ENCODE peak calls at places on chromosomes 2 and 18, in nine cellular contexts. One of them, this sample, is unnamed.

GRCh38 chr18:32881009-32881408 is 108.2 kb upstream of the KLHL14 start:
- DNase-seq in stimulated activated naive CD8-positive, alpha-beta T cell treated with anti-CD3 and anti-CD28 coated beads, Interleukin-15, amount 100 ng/mL, for 72 hours: no peak
- DNase-seq in kidney: no peak
- DNase-seq in progenitor cell of endocrine pancreas: no peak
- DNase-seq in EH: no peak
- DNase-seq in ureter: no peak
- DNase-seq in Daoy: no peak
- DNase-seq in KG1: no peak
- DNase-seq in neuronal stem cell: no peak
- DNase-seq in this sample: no peak

GRCh38 chr2:168434164-168434563 is 21.9 kb upstream of the CERS6 start:
- DNase-seq in stimulated activated naive CD8-positive, alpha-beta T cell treated with anti-CD3 and anti-CD28 coated beads, Interleukin-15, amount 100 ng/mL, for 72 hours: no peak
- DNase-seq in kidney: no peak
- DNase-seq in progenitor cell of endocrine pancreas: no peak
- DNase-seq in EH: no peak
- DNase-seq in ureter: no peak
- DNase-seq in Daoy: peak; percentile 13
- DNase-seq in KG1: no peak
- DNase-seq in neuronal stem cell: no peak
- DNase-seq in this sample: peak; percentile 36

GRCh38 chr18:48834421-48835011 is 116.2 kb downstream of the SMAD7 start:
- DNase-seq in stimulated activated naive CD8-positive, alpha-beta T cell treated with anti-CD3 and anti-CD28 coated beads, Interleukin-15, amount 100 ng/mL, for 72 hours: peak; percentile 85
- DNase-seq in kidney: peak; percentile 94
- DNase-seq in progenitor cell of endocrine pancreas: no peak
- DNase-seq in EH: peak; percentile 98
- DNase-seq in ureter: peak; percentile 85
- DNase-seq in Daoy: peak; percentile 98
- DNase-seq in KG1: peak; percentile 47
- DNase-seq in neuronal stem cell: no peak
- DNase-seq in this sample: peak; percentile 40

GRCh38 chr2:7567646-7568045 is 650.4 kb downstream of the RNF144A start:
- DNase-seq in stimulated activated naive CD8-positive, alpha-beta T cell treated with anti-CD3 and anti-CD28 coated beads, Interleukin-15, amount 100 ng/mL, for 72 hours: peak; percentile 90
- DNase-seq in kidney: no peak
- DNase-seq in progenitor cell of endocrine pancreas: no peak
- DNase-seq in EH: no peak
- DNase-seq in ureter: no peak
- DNase-seq in Daoy: no peak
- DNase-seq in KG1: no peak
- DNase-seq in neuronal stem cell: no peak
- DNase-seq in this sample: no peak

GRCh38 chr2:239252433-239253200 is 148.2 kb downstream of the HDAC4 start:
- DNase-seq in stimulated activated naive CD8-positive, alpha-beta T cell treated with anti-CD3 and anti-CD28 coated beads, Interleukin-15, amount 100 ng/mL, for 72 hours: no peak
- DNase-seq in kidney: peak; percentile 78
- DNase-seq in progenitor cell of endocrine pancreas: no peak
- DNase-seq in EH: no peak
- DNase-seq in ureter: no peak
- DNase-seq in Daoy: no peak
- DNase-seq in KG1: no peak
- DNase-seq in neuronal stem cell: no peak
- DNase-seq in this sample: no peak

GRCh38 chr2:55826246-55826645 is 97.3 kb downstream of the EFEMP1 start:
- DNase-seq in stimulated activated naive CD8-positive, alpha-beta T cell treated with anti-CD3 and anti-CD28 coated beads, Interleukin-15, amount 100 ng/mL, for 72 hours: no peak
- DNase-seq in kidney: no peak
- DNase-seq in progenitor cell of endocrine pancreas: no peak
- DNase-seq in EH: no peak
- DNase-seq in ureter: no peak
- DNase-seq in Daoy: no peak
- DNase-seq in KG1: no peak
- DNase-seq in neuronal stem cell: no peak
- DNase-seq in this sample: no peak

GRCh38 chr2:171160119-171160629 is 519 bp downstream of the TLK1 start:
- DNase-seq in stimulated activated naive CD8-positive, alpha-beta T cell treated with anti-CD3 and anti-CD28 coated beads, Interleukin-15, amount 100 ng/mL, for 72 hours: peak; percentile 73
- DNase-seq in kidney: peak; percentile 89
- DNase-seq in progenitor cell of endocrine pancreas: peak; percentile 63
- DNase-seq in EH: peak; percentile 72
- DNase-seq in ureter: peak; percentile 61
- DNase-seq in Daoy: peak; percentile 78
- DNase-seq in KG1: no peak
- DNase-seq in neuronal stem cell: peak; percentile 66
- DNase-seq in this sample: peak; percentile 73

GRCh38 chr18:24878289-24878688 is 417.9 kb downstream of the HRH4 start:
- DNase-seq in stimulated activated naive CD8-positive, alpha-beta T cell treated with anti-CD3 and anti-CD28 coated beads, Interleukin-15, amount 100 ng/mL, for 72 hours: no peak
- DNase-seq in kidney: no peak
- DNase-seq in progenitor cell of endocrine pancreas: no peak
- DNase-seq in EH: peak; percentile 62
- DNase-seq in ureter: no peak
- DNase-seq in Daoy: peak; percentile 19
- DNase-seq in KG1: no peak
- DNase-seq in neuronal stem cell: no peak
- DNase-seq in this sample: peak; percentile 4

GRCh38 chr2:236967499-236967783 is 118.2 kb upstream of the COPS8 start:
- DNase-seq in stimulated activated naive CD8-positive, alpha-beta T cell treated with anti-CD3 and anti-CD28 coated beads, Interleukin-15, amount 100 ng/mL, for 72 hours: no peak
- DNase-seq in kidney: no peak
- DNase-seq in progenitor cell of endocrine pancreas: no peak
- DNase-seq in EH: no peak
- DNase-seq in ureter: no peak
- DNase-seq in Daoy: no peak
- DNase-seq in KG1: no peak
- DNase-seq in neuronal stem cell: no peak
- DNase-seq in this sample: no peak

GRCh38 chr2:218161639-218162038 is 5.1 kb downstream of the CXCR1 start:
- DNase-seq in stimulated activated naive CD8-positive, alpha-beta T cell treated with anti-CD3 and anti-CD28 coated beads, Interleukin-15, amount 100 ng/mL, for 72 hours: no peak
- DNase-seq in kidney: no peak
- DNase-seq in progenitor cell of endocrine pancreas: no peak
- DNase-seq in EH: peak; percentile 23
- DNase-seq in ureter: no peak
- DNase-seq in Daoy: no peak
- DNase-seq in KG1: no peak
- DNase-seq in neuronal stem cell: no peak
- DNase-seq in this sample: no peak

GRCh38 chr2:46327627-46328026 is 30.4 kb downstream of the EPAS1 start:
- DNase-seq in stimulated activated naive CD8-positive, alpha-beta T cell treated with anti-CD3 and anti-CD28 coated beads, Interleukin-15, amount 100 ng/mL, for 72 hours: no peak
- DNase-seq in kidney: no peak
- DNase-seq in progenitor cell of endocrine pancreas: no peak
- DNase-seq in EH: no peak
- DNase-seq in ureter: no peak
- DNase-seq in Daoy: no peak
- DNase-seq in KG1: no peak
- DNase-seq in neuronal stem cell: no peak
- DNase-seq in this sample: peak; percentile 19

GRCh38 chr18:38262666-38263065 is 697.1 kb upstream of the CELF4 start:
- DNase-seq in stimulated activated naive CD8-positive, alpha-beta T cell treated with anti-CD3 and anti-CD28 coated beads, Interleukin-15, amount 100 ng/mL, for 72 hours: no peak
- DNase-seq in kidney: no peak
- DNase-seq in progenitor cell of endocrine pancreas: no peak
- DNase-seq in EH: no peak
- DNase-seq in ureter: no peak
- DNase-seq in Daoy: no peak
- DNase-seq in KG1: no peak
- DNase-seq in neuronal stem cell: no peak
- DNase-seq in this sample: no peak

GRCh38 chr2:60148717-60149116 is 404.7 kb downstream of the BCL11A start:
- DNase-seq in stimulated activated naive CD8-positive, alpha-beta T cell treated with anti-CD3 and anti-CD28 coated beads, Interleukin-15, amount 100 ng/mL, for 72 hours: peak; percentile 13
- DNase-seq in kidney: no peak
- DNase-seq in progenitor cell of endocrine pancreas: no peak
- DNase-seq in EH: no peak
- DNase-seq in ureter: no peak
- DNase-seq in Daoy: no peak
- DNase-seq in KG1: peak; percentile 28
- DNase-seq in neuronal stem cell: no peak
- DNase-seq in this sample: no peak

GRCh38 chr18:66558773-66559172 is 45.1 kb downstream of the CDH19 start:
- DNase-seq in stimulated activated naive CD8-positive, alpha-beta T cell treated with anti-CD3 and anti-CD28 coated beads, Interleukin-15, amount 100 ng/mL, for 72 hours: no peak
- DNase-seq in kidney: no peak
- DNase-seq in progenitor cell of endocrine pancreas: no peak
- DNase-seq in EH: no peak
- DNase-seq in ureter: no peak
- DNase-seq in Daoy: no peak
- DNase-seq in KG1: no peak
- DNase-seq in neuronal stem cell: no peak
- DNase-seq in this sample: no peak

GRCh38 chr18:35671952-35672603 is 90.5 kb downstream of the GALNT1 start:
- DNase-seq in stimulated activated naive CD8-positive, alpha-beta T cell treated with anti-CD3 and anti-CD28 coated beads, Interleukin-15, amount 100 ng/mL, for 72 hours: no peak
- DNase-seq in kidney: no peak
- DNase-seq in progenitor cell of endocrine pancreas: no peak
- DNase-seq in EH: peak; percentile 15
- DNase-seq in ureter: no peak
- DNase-seq in Daoy: no peak
- DNase-seq in KG1: no peak
- DNase-seq in neuronal stem cell: no peak
- DNase-seq in this sample: no peak

GRCh38 chr18:14944838-14945237 is 196.9 kb downstream of the ANKRD30B start:
- DNase-seq in stimulated activated naive CD8-positive, alpha-beta T cell treated with anti-CD3 and anti-CD28 coated beads, Interleukin-15, amount 100 ng/mL, for 72 hours: no peak
- DNase-seq in kidney: peak; percentile 42
- DNase-seq in progenitor cell of endocrine pancreas: no peak
- DNase-seq in EH: no peak
- DNase-seq in ureter: peak; percentile 10
- DNase-seq in Daoy: no peak
- DNase-seq in KG1: no peak
- DNase-seq in neuronal stem cell: no peak
- DNase-seq in this sample: no peak

GRCh38 chr2:105504459-105504858 is 105.6 kb upstream of the FHL2 start:
- DNase-seq in stimulated activated naive CD8-positive, alpha-beta T cell treated with anti-CD3 and anti-CD28 coated beads, Interleukin-15, amount 100 ng/mL, for 72 hours: no peak
- DNase-seq in kidney: no peak
- DNase-seq in progenitor cell of endocrine pancreas: no peak
- DNase-seq in EH: no peak
- DNase-seq in ureter: no peak
- DNase-seq in Daoy: no peak
- DNase-seq in KG1: no peak
- DNase-seq in neuronal stem cell: no peak
- DNase-seq in this sample: peak; percentile 80

GRCh38 chr2:28452534-28453081 is 43.3 kb upstream of the PLB1 start:
- DNase-seq in stimulated activated naive CD8-positive, alpha-beta T cell treated with anti-CD3 and anti-CD28 coated beads, Interleukin-15, amount 100 ng/mL, for 72 hours: peak; percentile 80
- DNase-seq in kidney: peak; percentile 86
- DNase-seq in progenitor cell of endocrine pancreas: peak; percentile 64
- DNase-seq in EH: peak; percentile 61
- DNase-seq in ureter: peak; percentile 82
- DNase-seq in Daoy: peak; percentile 80
- DNase-seq in KG1: peak; percentile 42
- DNase-seq in neuronal stem cell: peak; percentile 58
- DNase-seq in this sample: peak; percentile 78

GRCh38 chr2:88159955-88160415 is 10.2 kb upstream of the THNSL2 start:
- DNase-seq in stimulated activated naive CD8-positive, alpha-beta T cell treated with anti-CD3 and anti-CD28 coated beads, Interleukin-15, amount 100 ng/mL, for 72 hours: peak; percentile 53
- DNase-seq in kidney: no peak
- DNase-seq in progenitor cell of endocrine pancreas: peak; percentile 49
- DNase-seq in EH: peak; percentile 73
- DNase-seq in ureter: peak; percentile 69
- DNase-seq in Daoy: peak; percentile 47
- DNase-seq in KG1: peak; percentile 47
- DNase-seq in neuronal stem cell: peak; percentile 51
- DNase-seq in this sample: peak; percentile 89

GRCh38 chr2:40531359-40531758 is 79.5 kb upstream of the SLC8A1 start:
- DNase-seq in stimulated activated naive CD8-positive, alpha-beta T cell treated with anti-CD3 and anti-CD28 coated beads, Interleukin-15, amount 100 ng/mL, for 72 hours: no peak
- DNase-seq in kidney: no peak
- DNase-seq in progenitor cell of endocrine pancreas: no peak
- DNase-seq in EH: no peak
- DNase-seq in ureter: no peak
- DNase-seq in Daoy: no peak
- DNase-seq in KG1: no peak
- DNase-seq in neuronal stem cell: no peak
- DNase-seq in this sample: no peak

GRCh38 chr2:53769318-53769945 is 1.8 kb downstream of the CHAC2 start:
- DNase-seq in stimulated activated naive CD8-positive, alpha-beta T cell treated with anti-CD3 and anti-CD28 coated beads, Interleukin-15, amount 100 ng/mL, for 72 hours: no peak
- DNase-seq in kidney: no peak
- DNase-seq in progenitor cell of endocrine pancreas: no peak
- DNase-seq in EH: no peak
- DNase-seq in ureter: no peak
- DNase-seq in Daoy: no peak
- DNase-seq in KG1: no peak
- DNase-seq in neuronal stem cell: no peak
- DNase-seq in this sample: no peak

GRCh38 chr2:152491139-152491472 is 156.1 kb downstream of the FMNL2 start:
- DNase-seq in stimulated activated naive CD8-positive, alpha-beta T cell treated with anti-CD3 and anti-CD28 coated beads, Interleukin-15, amount 100 ng/mL, for 72 hours: no peak
- DNase-seq in kidney: peak; percentile 93
- DNase-seq in progenitor cell of endocrine pancreas: no peak
- DNase-seq in EH: no peak
- DNase-seq in ureter: peak; percentile 49
- DNase-seq in Daoy: no peak
- DNase-seq in KG1: no peak
- DNase-seq in neuronal stem cell: no peak
- DNase-seq in this sample: no peak

GRCh38 chr2:101140237-101140636 is 10.9 kb downstream of the TBC1D8 start:
- DNase-seq in stimulated activated naive CD8-positive, alpha-beta T cell treated with anti-CD3 and anti-CD28 coated beads, Interleukin-15, amount 100 ng/mL, for 72 hours: no peak
- DNase-seq in kidney: no peak
- DNase-seq in progenitor cell of endocrine pancreas: no peak
- DNase-seq in EH: no peak
- DNase-seq in ureter: no peak
- DNase-seq in Daoy: no peak
- DNase-seq in KG1: no peak
- DNase-seq in neuronal stem cell: no peak
- DNase-seq in this sample: no peak

GRCh38 chr2:205858781-205859478 is 176.6 kb downstream of the NRP2 start:
- DNase-seq in stimulated activated naive CD8-positive, alpha-beta T cell treated with anti-CD3 and anti-CD28 coated beads, Interleukin-15, amount 100 ng/mL, for 72 hours: no peak
- DNase-seq in kidney: no peak
- DNase-seq in progenitor cell of endocrine pancreas: no peak
- DNase-seq in EH: peak; percentile 58
- DNase-seq in ureter: no peak
- DNase-seq in Daoy: peak; percentile 59
- DNase-seq in KG1: no peak
- DNase-seq in neuronal stem cell: no peak
- DNase-seq in this sample: peak; percentile 75

GRCh38 chr18:45169610-45170009 is 445.7 kb upstream of the SLC14A2 start:
- DNase-seq in stimulated activated naive CD8-positive, alpha-beta T cell treated with anti-CD3 and anti-CD28 coated beads, Interleukin-15, amount 100 ng/mL, for 72 hours: no peak
- DNase-seq in kidney: no peak
- DNase-seq in progenitor cell of endocrine pancreas: no peak
- DNase-seq in EH: peak; percentile 95
- DNase-seq in ureter: no peak
- DNase-seq in Daoy: peak; percentile 48
- DNase-seq in KG1: no peak
- DNase-seq in neuronal stem cell: no peak
- DNase-seq in this sample: no peak

GRCh38 chr2:68317971-68318685 is 1.6 kb downstream of the CNRIP1 start:
- DNase-seq in stimulated activated naive CD8-positive, alpha-beta T cell treated with anti-CD3 and anti-CD28 coated beads, Interleukin-15, amount 100 ng/mL, for 72 hours: no peak
- DNase-seq in kidney: no peak
- DNase-seq in progenitor cell of endocrine pancreas: no peak
- DNase-seq in EH: peak; percentile 27
- DNase-seq in ureter: no peak
- DNase-seq in Daoy: peak; percentile 37
- DNase-seq in KG1: no peak
- DNase-seq in neuronal stem cell: no peak
- DNase-seq in this sample: no peak

GRCh38 chr2:38600242-38600891 is 2.4 kb downstream of the HNRNPLL start:
- DNase-seq in stimulated activated naive CD8-positive, alpha-beta T cell treated with anti-CD3 and anti-CD28 coated beads, Interleukin-15, amount 100 ng/mL, for 72 hours: no peak
- DNase-seq in kidney: peak; percentile 59
- DNase-seq in progenitor cell of endocrine pancreas: no peak
- DNase-seq in EH: peak; percentile 41
- DNase-seq in ureter: no peak
- DNase-seq in Daoy: peak; percentile 27
- DNase-seq in KG1: no peak
- DNase-seq in neuronal stem cell: no peak
- DNase-seq in this sample: peak; percentile 72

GRCh38 chr2:50746526-50746925 is 285.4 kb downstream of the NRXN1 start:
- DNase-seq in stimulated activated naive CD8-positive, alpha-beta T cell treated with anti-CD3 and anti-CD28 coated beads, Interleukin-15, amount 100 ng/mL, for 72 hours: no peak
- DNase-seq in kidney: no peak
- DNase-seq in progenitor cell of endocrine pancreas: peak; percentile 10
- DNase-seq in EH: no peak
- DNase-seq in ureter: no peak
- DNase-seq in Daoy: no peak
- DNase-seq in KG1: no peak
- DNase-seq in neuronal stem cell: no peak
- DNase-seq in this sample: peak; percentile 27

GRCh38 chr2:138293045-138293444 is 208.5 kb upstream of the SPOPL start:
- DNase-seq in stimulated activated naive CD8-positive, alpha-beta T cell treated with anti-CD3 and anti-CD28 coated beads, Interleukin-15, amount 100 ng/mL, for 72 hours: no peak
- DNase-seq in kidney: no peak
- DNase-seq in progenitor cell of endocrine pancreas: no peak
- DNase-seq in EH: no peak
- DNase-seq in ureter: no peak
- DNase-seq in Daoy: no peak
- DNase-seq in KG1: no peak
- DNase-seq in neuronal stem cell: no peak
- DNase-seq in this sample: no peak

GRCh38 chr2:86068098-86069047 is 37.3 kb downstream of the POLR1A start:
- DNase-seq in stimulated activated naive CD8-positive, alpha-beta T cell treated with anti-CD3 and anti-CD28 coated beads, Interleukin-15, amount 100 ng/mL, for 72 hours: peak; percentile 60
- DNase-seq in kidney: no peak
- DNase-seq in progenitor cell of endocrine pancreas: no peak
- DNase-seq in EH: peak; percentile 65
- DNase-seq in ureter: no peak
- DNase-seq in Daoy: no peak
- DNase-seq in KG1: no peak
- DNase-seq in neuronal stem cell: no peak
- DNase-seq in this sample: peak; percentile 86

GRCh38 chr2:94996401-94997100 is 29.0 kb upstream of the MAL start:
- DNase-seq in stimulated activated naive CD8-positive, alpha-beta T cell treated with anti-CD3 and anti-CD28 coated beads, Interleukin-15, amount 100 ng/mL, for 72 hours: no peak
- DNase-seq in kidney: no peak
- DNase-seq in progenitor cell of endocrine pancreas: no peak
- DNase-seq in EH: no peak
- DNase-seq in ureter: no peak
- DNase-seq in Daoy: no peak
- DNase-seq in KG1: no peak
- DNase-seq in neuronal stem cell: no peak
- DNase-seq in this sample: peak; percentile 60

This sample was measured in SJCRH30.